ENCODE peak calls at places on chromosomes 2 and 18, in ten cellular contexts. F is cardiac septum; M is HFFc6; L is mesenteric fat pad; C is activated CD4-positive, alpha-beta T cell treated with anti-CD3 and anti-CD28 coated beads, Interleukin-2, amount 50 U/mL, for 1 hour; U is NCI-H1417; J is MCF 10A; H is H54; P is NCI-H2029; R is caudate nucleus. B is an unnamed sample.

GRCh38 chr2:102520009-102520408 is 47.0 kb downstream of the SLC9A4 start:
- DNase-seq in R (no peak), H (peak; percentile 19), M (no peak), C (no peak), F (no peak), J (peak; percentile 54), U (peak; percentile 52), L (no peak), P (no peak), B (no peak)

GRCh38 chr2:48504647-48505327 is 25.2 kb upstream of the STON1 start:
- DNase-seq in P (no peak), H (no peak), R (no peak), J (peak; percentile 43), C (no peak), M (peak; percentile 56), F (no peak), U (no peak), L (no peak), B (no peak)

GRCh38 chr2:24363306-24363705 is 3.0 kb upstream of the ITSN2 start:
- DNase-seq in J (no peak), U (no peak), L (no peak), F (no peak), R (no peak), C (no peak), P (no peak), H (no peak), M (no peak), B (no peak)

GRCh38 chr2:54103454-54104314 is 11.7 kb upstream of the ACYP2 start:
- DNase-seq in F (no peak), C (peak; percentile 21), M (peak; percentile 64), H (peak; percentile 77), J (peak; percentile 92), P (no peak), U (peak; percentile 63), L (no peak), R (no peak), B (no peak)

GRCh38 chr18:10912790-10913560 is 236.4 kb downstream of the PIEZO2 start:
- DNase-seq in L (no peak), H (no peak), M (peak; percentile 8), P (no peak), R (no peak), C (no peak), F (no peak), U (no peak), J (peak; percentile 65), B (no peak)

GRCh38 chr2:128169933-128170709 is 79.1 kb downstream of the UGGT1 start:
- DNase-seq in C (no peak), M (no peak), U (no peak), R (no peak), P (no peak), L (no peak), H (no peak), J (no peak), F (no peak), B (no peak)

GRCh38 chr2:150133623-150134022 is 353.8 kb downstream of the RND3 start:
- DNase-seq in L (no peak), U (peak; percentile 6), M (peak; percentile 90), R (no peak), F (no peak), J (peak; percentile 95), C (no peak), P (peak; percentile 64), H (peak; percentile 42), B (no peak)

GRCh38 chr2:135820003-135820618 is 16.9 kb downstream of the LCT start:
- DNase-seq in F (no peak), R (no peak), C (peak; percentile 29), H (peak; percentile 21), P (peak; percentile 72), U (no peak), J (no peak), L (no peak), M (no peak), B (no peak)

GRCh38 chr18:75915941-75916640 is 488.6 kb upstream of the SMIM21 start:
- DNase-seq in H (no peak), M (no peak), U (peak; percentile 81), L (no peak), P (no peak), F (no peak), C (no peak), J (no peak), R (peak; percentile 58), B (peak; percentile 5)

GRCh38 chr2:130374587-130375290 is 18.9 kb downstream of the PTPN18 start:
- DNase-seq in H (peak; percentile 61), L (peak; percentile 65), P (no peak), F (no peak), U (no peak), J (no peak), R (no peak), C (no peak), M (peak; percentile 46), B (no peak)

GRCh38 chr2:191304939-191305875 is 60.0 kb downstream of the MYO1B start:
- DNase-seq in U (no peak), J (peak; percentile 34), H (no peak), L (no peak), C (no peak), R (no peak), F (no peak), M (peak; percentile 37), P (no peak), B (no peak)

GRCh38 chr2:195721042-195721441 is 64.0 kb downstream of the SLC39A10 start:
- DNase-seq in P (no peak), M (no peak), R (no peak), L (no peak), C (no peak), J (peak; percentile 15), U (no peak), F (no peak), H (no peak), B (no peak)

GRCh38 chr2:230864605-230865323 is at the start of gene ITM2C:
- DNase-seq in J (peak; percentile 53), F (no peak), M (peak; percentile 37), H (peak; percentile 85), L (no peak), R (peak; percentile 77), U (peak; percentile 82), P (peak; percentile 30), C (peak; percentile 73), B (peak; percentile 38)

GRCh38 chr2:134027980-134028379 is 225.9 kb upstream of the MGAT5 start:
- DNase-seq in L (no peak), R (no peak), J (no peak), P (no peak), U (no peak), F (no peak), C (no peak), H (no peak), M (no peak), B (no peak)

GRCh38 chr2:120856421-120856862 is 120.8 kb downstream of the GLI2 start:
- DNase-seq in R (no peak), C (no peak), L (no peak), U (no peak), J (no peak), P (no peak), F (peak; percentile 50), H (no peak), M (peak; percentile 51), B (no peak)

GRCh38 chr2:171485116-171485515 is 37.2 kb upstream of the CYBRD1 start:
- DNase-seq in J (no peak), M (no peak), U (no peak), H (no peak), C (no peak), F (no peak), R (no peak), L (no peak), P (no peak), B (no peak)

GRCh38 chr2:192669505-192670082 is 474.9 kb upstream of the TMEFF2 start:
- DNase-seq in H (no peak), L (no peak), F (no peak), U (no peak), C (no peak), J (no peak), P (no peak), R (no peak), M (no peak), B (no peak)

GRCh38 chr2:68282814-68283812 is 30.8 kb upstream of the PPP3R1 start:
- DNase-seq in P (peak; percentile 2), L (no peak), M (peak; percentile 25), C (no peak), R (no peak), U (peak; percentile 72), H (peak; percentile 17), F (no peak), J (peak; percentile 60), B (no peak)

GRCh38 chr2:239774933-239775622 is 250.1 kb downstream of the NDUFA10 start:
- DNase-seq in L (peak; percentile 68), R (no peak), P (no peak), U (no peak), M (no peak), C (no peak), F (no peak), J (no peak), H (no peak), B (no peak)

GRCh38 chr18:27005589-27005988 is 140.1 kb upstream of the AQP4 start:
- DNase-seq in L (no peak), U (peak; percentile 47), C (no peak), R (no peak), P (no peak), H (no peak), J (peak; percentile 35), F (no peak), M (no peak), B (no peak)

B was measured in hippocampal formation.